ENCODE peak calls at places on chromosomes 6 and 20, in nine cellular contexts. One of them, this sample, is unnamed.

GRCh38 chr6:96907498-96907897 is 9.8 kb upstream of the NDUFAF4 start:
- DNase-seq in CD4-positive, alpha-beta T cell: no peak
- DNase-seq in left ventricle myocardium inferior: no peak
- DNase-seq in BE2C: no peak
- DNase-seq in CD8-positive, alpha-beta T cell: no peak
- DNase-seq in psoas muscle: no peak
- DNase-seq in neuronal stem cell: no peak
- DNase-seq in naive thymus-derived CD4-positive, alpha-beta T cell: no peak
- DNase-seq in body of pancreas: no peak
- DNase-seq in this sample: no peak

GRCh38 chr6:2630891-2631458 is 119.7 kb downstream of the MYLK4 start:
- DNase-seq in CD4-positive, alpha-beta T cell: no peak
- DNase-seq in left ventricle myocardium inferior: no peak
- DNase-seq in BE2C: no peak
- DNase-seq in CD8-positive, alpha-beta T cell: no peak
- DNase-seq in psoas muscle: no peak
- DNase-seq in neuronal stem cell: no peak
- DNase-seq in naive thymus-derived CD4-positive, alpha-beta T cell: no peak
- DNase-seq in body of pancreas: no peak
- DNase-seq in this sample: no peak

GRCh38 chr6:48628316-48628715 is 517.3 kb upstream of the PTCHD4 start:
- DNase-seq in CD4-positive, alpha-beta T cell: no peak
- DNase-seq in left ventricle myocardium inferior: no peak
- DNase-seq in BE2C: no peak
- DNase-seq in CD8-positive, alpha-beta T cell: no peak
- DNase-seq in psoas muscle: no peak
- DNase-seq in neuronal stem cell: peak; percentile 11
- DNase-seq in naive thymus-derived CD4-positive, alpha-beta T cell: no peak
- DNase-seq in body of pancreas: no peak
- DNase-seq in this sample: no peak

GRCh38 chr20:8670900-8671229 is 398.0 kb upstream of the PLCB4 start:
- DNase-seq in CD4-positive, alpha-beta T cell: no peak
- DNase-seq in left ventricle myocardium inferior: no peak
- DNase-seq in BE2C: peak; percentile 42
- DNase-seq in CD8-positive, alpha-beta T cell: no peak
- DNase-seq in psoas muscle: no peak
- DNase-seq in neuronal stem cell: no peak
- DNase-seq in naive thymus-derived CD4-positive, alpha-beta T cell: no peak
- DNase-seq in body of pancreas: no peak
- DNase-seq in this sample: no peak

GRCh38 chr20:2341336-2341735 is 39.4 kb upstream of the TGM6 start:
- DNase-seq in CD4-positive, alpha-beta T cell: no peak
- DNase-seq in left ventricle myocardium inferior: no peak
- DNase-seq in BE2C: no peak
- DNase-seq in CD8-positive, alpha-beta T cell: no peak
- DNase-seq in psoas muscle: no peak
- DNase-seq in neuronal stem cell: no peak
- DNase-seq in naive thymus-derived CD4-positive, alpha-beta T cell: no peak
- DNase-seq in body of pancreas: no peak
- DNase-seq in this sample: no peak

GRCh38 chr6:143621876-143622605 is 55.7 kb upstream of the PHACTR2 start:
- DNase-seq in CD4-positive, alpha-beta T cell: no peak
- DNase-seq in left ventricle myocardium inferior: no peak
- DNase-seq in BE2C: no peak
- DNase-seq in CD8-positive, alpha-beta T cell: no peak
- DNase-seq in psoas muscle: no peak
- DNase-seq in neuronal stem cell: no peak
- DNase-seq in naive thymus-derived CD4-positive, alpha-beta T cell: no peak
- DNase-seq in body of pancreas: no peak
- DNase-seq in this sample: no peak

GRCh38 chr6:126657556-126658129 is 317.7 kb downstream of the CENPW start:
- DNase-seq in CD4-positive, alpha-beta T cell: no peak
- DNase-seq in left ventricle myocardium inferior: no peak
- DNase-seq in BE2C: peak; percentile 48
- DNase-seq in CD8-positive, alpha-beta T cell: no peak
- DNase-seq in psoas muscle: no peak
- DNase-seq in neuronal stem cell: no peak
- DNase-seq in naive thymus-derived CD4-positive, alpha-beta T cell: no peak
- DNase-seq in body of pancreas: no peak
- DNase-seq in this sample: no peak

GRCh38 chr6:129889580-129889979 is 28.5 kb upstream of the TMEM244 start:
- DNase-seq in CD4-positive, alpha-beta T cell: no peak
- DNase-seq in left ventricle myocardium inferior: no peak
- DNase-seq in BE2C: no peak
- DNase-seq in CD8-positive, alpha-beta T cell: no peak
- DNase-seq in psoas muscle: no peak
- DNase-seq in neuronal stem cell: no peak
- DNase-seq in naive thymus-derived CD4-positive, alpha-beta T cell: no peak
- DNase-seq in body of pancreas: no peak
- DNase-seq in this sample: no peak

GRCh38 chr6:119370063-119370462 is 20.5 kb upstream of the MAN1A1 start:
- DNase-seq in CD4-positive, alpha-beta T cell: no peak
- DNase-seq in left ventricle myocardium inferior: no peak
- DNase-seq in BE2C: no peak
- DNase-seq in CD8-positive, alpha-beta T cell: no peak
- DNase-seq in psoas muscle: no peak
- DNase-seq in neuronal stem cell: no peak
- DNase-seq in naive thymus-derived CD4-positive, alpha-beta T cell: no peak
- DNase-seq in body of pancreas: no peak
- DNase-seq in this sample: no peak

GRCh38 chr6:18463429-18463828 is 76.3 kb downstream of the RNF144B start:
- DNase-seq in CD4-positive, alpha-beta T cell: no peak
- DNase-seq in left ventricle myocardium inferior: no peak
- DNase-seq in BE2C: no peak
- DNase-seq in CD8-positive, alpha-beta T cell: no peak
- DNase-seq in psoas muscle: no peak
- DNase-seq in neuronal stem cell: no peak
- DNase-seq in naive thymus-derived CD4-positive, alpha-beta T cell: no peak
- DNase-seq in body of pancreas: no peak
- DNase-seq in this sample: no peak

GRCh38 chr6:27532820-27533538 is 60.1 kb upstream of the ZNF184 start:
- DNase-seq in CD4-positive, alpha-beta T cell: no peak
- DNase-seq in left ventricle myocardium inferior: no peak
- DNase-seq in BE2C: no peak
- DNase-seq in CD8-positive, alpha-beta T cell: no peak
- DNase-seq in psoas muscle: no peak
- DNase-seq in neuronal stem cell: no peak
- DNase-seq in naive thymus-derived CD4-positive, alpha-beta T cell: no peak
- DNase-seq in body of pancreas: no peak
- DNase-seq in this sample: no peak

GRCh38 chr20:45833883-45834796 is 541 bp downstream of the SNX21 start:
- DNase-seq in CD4-positive, alpha-beta T cell: no peak
- DNase-seq in left ventricle myocardium inferior: peak; percentile 79
- DNase-seq in BE2C: peak; percentile 63
- DNase-seq in CD8-positive, alpha-beta T cell: peak; percentile 32
- DNase-seq in psoas muscle: peak; percentile 85
- DNase-seq in neuronal stem cell: peak; percentile 77
- DNase-seq in naive thymus-derived CD4-positive, alpha-beta T cell: peak; percentile 42
- DNase-seq in body of pancreas: peak; percentile 64
- DNase-seq in this sample: peak; percentile 40

GRCh38 chr6:53055873-53056272 is 9.3 kb upstream of the FBXO9 start:
- DNase-seq in CD4-positive, alpha-beta T cell: no peak
- DNase-seq in left ventricle myocardium inferior: no peak
- DNase-seq in BE2C: no peak
- DNase-seq in CD8-positive, alpha-beta T cell: no peak
- DNase-seq in psoas muscle: no peak
- DNase-seq in neuronal stem cell: no peak
- DNase-seq in naive thymus-derived CD4-positive, alpha-beta T cell: no peak
- DNase-seq in body of pancreas: no peak
- DNase-seq in this sample: no peak

GRCh38 chr20:62238569-62239277 is 402 bp downstream of the OSBPL2 start:
- DNase-seq in CD4-positive, alpha-beta T cell: no peak
- DNase-seq in left ventricle myocardium inferior: no peak
- DNase-seq in BE2C: no peak
- DNase-seq in CD8-positive, alpha-beta T cell: no peak
- DNase-seq in psoas muscle: no peak
- DNase-seq in neuronal stem cell: no peak
- DNase-seq in naive thymus-derived CD4-positive, alpha-beta T cell: peak; percentile 11
- DNase-seq in body of pancreas: peak; percentile 58
- DNase-seq in this sample: no peak

GRCh38 chr6:159508966-159509365 is 184.1 kb downstream of the SOD2 start:
- DNase-seq in CD4-positive, alpha-beta T cell: no peak
- DNase-seq in left ventricle myocardium inferior: no peak
- DNase-seq in BE2C: no peak
- DNase-seq in CD8-positive, alpha-beta T cell: no peak
- DNase-seq in psoas muscle: no peak
- DNase-seq in neuronal stem cell: no peak
- DNase-seq in naive thymus-derived CD4-positive, alpha-beta T cell: no peak
- DNase-seq in body of pancreas: no peak
- DNase-seq in this sample: no peak
- H3K9me3 ChIP-seq in CD4-positive, alpha-beta T cell: no peaks in the 10 kb centered on the region
- H3K9me3 ChIP-seq in left ventricle myocardium inferior: no peaks in the 10 kb centered on the region
- H3K9me3 ChIP-seq in BE2C: no peaks in the 10 kb centered on the region
- H3K9me3 ChIP-seq in CD8-positive, alpha-beta T cell: no peaks in the 10 kb centered on the region
- H3K9me3 ChIP-seq in psoas muscle: no peaks in the 10 kb centered on the region
- H3K9me3 ChIP-seq in neuronal stem cell: peaks cover 4% of the 10 kb centered on the region
- H3K9me3 ChIP-seq in naive thymus-derived CD4-positive, alpha-beta T cell: no peaks in the 10 kb centered on the region
- H3K9me3 ChIP-seq in body of pancreas: no peaks in the 10 kb centered on the region
- H3K9me3 ChIP-seq in this sample: no peaks in the 10 kb centered on the region

DNA sequence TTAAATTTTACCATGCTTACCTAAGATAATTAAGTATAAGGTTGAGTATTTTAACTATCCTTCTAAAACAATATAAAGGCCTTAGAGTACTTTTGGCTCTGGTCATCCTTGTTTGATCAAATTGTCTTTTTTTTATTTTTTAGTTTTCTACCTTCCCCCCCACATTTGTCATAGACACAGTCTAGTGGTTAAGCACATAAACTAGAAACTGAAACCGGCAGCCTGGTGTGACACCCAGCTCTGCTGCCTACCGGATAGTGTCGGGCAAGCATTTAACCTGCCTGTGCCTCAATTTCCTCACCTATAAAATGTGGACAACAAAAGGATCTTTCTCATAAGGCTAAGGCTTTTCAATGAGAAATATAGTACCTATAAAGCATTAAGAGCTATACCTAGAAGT is 21.6 kb upstream of the TULP4 start:
- DNase-seq in CD4-positive, alpha-beta T cell: peak; percentile 39
- DNase-seq in left ventricle myocardium inferior: no peak
- DNase-seq in BE2C: no peak
- DNase-seq in CD8-positive, alpha-beta T cell: peak; percentile 30
- DNase-seq in psoas muscle: no peak
- DNase-seq in neuronal stem cell: no peak
- DNase-seq in naive thymus-derived CD4-positive, alpha-beta T cell: peak; percentile 53
- DNase-seq in body of pancreas: no peak
- DNase-seq in this sample: peak; percentile 16
- H3K9me3 ChIP-seq in CD4-positive, alpha-beta T cell: no peaks in the 10 kb centered on the region
- H3K9me3 ChIP-seq in left ventricle myocardium inferior: peaks cover 3% of the 10 kb centered on the region
- H3K9me3 ChIP-seq in BE2C: no peaks in the 10 kb centered on the region
- H3K9me3 ChIP-seq in CD8-positive, alpha-beta T cell: no peaks in the 10 kb centered on the region
- H3K9me3 ChIP-seq in psoas muscle: no peaks in the 10 kb centered on the region
- H3K9me3 ChIP-seq in neuronal stem cell: peaks cover 2% of the 10 kb centered on the region
- H3K9me3 ChIP-seq in naive thymus-derived CD4-positive, alpha-beta T cell: no peaks in the 10 kb centered on the region
- H3K9me3 ChIP-seq in body of pancreas: no peaks in the 10 kb centered on the region
- H3K9me3 ChIP-seq in this sample: no peaks in the 10 kb centered on the region

DNA sequence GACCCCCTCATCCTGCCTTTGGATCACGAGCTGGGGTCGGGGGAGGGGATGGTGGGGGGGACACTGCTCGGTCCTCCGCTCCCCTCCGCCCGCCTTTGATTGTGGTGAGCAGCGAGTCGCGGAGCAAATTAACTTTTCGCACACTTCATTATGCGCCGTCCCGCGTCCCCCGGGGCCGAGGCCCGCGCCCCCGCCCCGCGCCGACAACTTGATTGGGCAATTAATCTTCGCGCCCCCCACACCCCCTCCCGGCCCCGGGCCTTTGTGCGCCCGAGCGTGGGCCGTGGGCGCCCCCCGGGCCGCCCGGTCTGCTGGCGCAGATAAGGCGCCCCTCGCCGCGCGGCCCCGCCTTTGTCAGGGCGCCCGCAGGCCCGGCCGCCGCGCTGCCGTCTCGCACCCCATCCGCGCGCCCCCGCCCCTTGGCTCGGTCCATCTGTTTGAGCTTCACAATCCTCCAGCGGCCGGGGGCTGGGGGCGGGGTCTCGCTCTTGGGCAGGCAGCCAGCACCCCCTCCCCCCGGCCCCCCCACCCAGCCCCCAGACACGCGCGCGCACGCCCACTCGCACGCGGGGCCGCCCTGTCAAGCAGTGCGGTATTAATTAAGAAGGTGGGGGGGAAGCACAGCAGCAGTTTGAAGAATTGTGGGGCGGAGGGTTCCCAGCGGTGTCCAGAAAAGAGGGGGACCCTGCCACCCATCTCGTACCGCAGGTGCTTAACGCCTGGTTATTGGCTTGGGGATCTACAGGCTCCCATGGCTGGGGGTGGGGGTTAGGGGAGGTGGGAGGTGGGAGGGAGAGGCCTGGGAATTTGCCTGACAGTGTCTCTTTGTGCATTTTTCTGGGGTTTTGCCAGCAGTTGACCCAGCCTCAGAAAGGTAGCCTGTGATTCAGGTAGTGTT is 34.5 kb upstream of the SCRT2 start:
- DNase-seq in CD4-positive, alpha-beta T cell: no peak
- DNase-seq in left ventricle myocardium inferior: no peak
- DNase-seq in BE2C: peak; percentile 21
- DNase-seq in CD8-positive, alpha-beta T cell: no peak
- DNase-seq in psoas muscle: no peak
- DNase-seq in neuronal stem cell: no peak
- DNase-seq in naive thymus-derived CD4-positive, alpha-beta T cell: no peak
- DNase-seq in body of pancreas: no peak
- DNase-seq in this sample: no peak
- H3K9me3 ChIP-seq in CD4-positive, alpha-beta T cell: peaks cover 5% of the 10 kb centered on the region
- H3K9me3 ChIP-seq in left ventricle myocardium inferior: peaks cover 31% of the 10 kb centered on the region
- H3K9me3 ChIP-seq in BE2C: no peaks in the 10 kb centered on the region
- H3K9me3 ChIP-seq in CD8-positive, alpha-beta T cell: no peaks in the 10 kb centered on the region
- H3K9me3 ChIP-seq in psoas muscle: peaks cover 8% of the 10 kb centered on the region
- H3K9me3 ChIP-seq in neuronal stem cell: peaks cover 2% of the 10 kb centered on the region
- H3K9me3 ChIP-seq in naive thymus-derived CD4-positive, alpha-beta T cell: no peaks in the 10 kb centered on the region
- H3K9me3 ChIP-seq in body of pancreas: peaks cover 4% of the 10 kb centered on the region
- H3K9me3 ChIP-seq in this sample: no peaks in the 10 kb centered on the region

GRCh38 chr6:357791-358341 is 33.7 kb upstream of the IRF4 start:
- DNase-seq in CD4-positive, alpha-beta T cell: no peak
- DNase-seq in left ventricle myocardium inferior: no peak
- DNase-seq in BE2C: no peak
- DNase-seq in CD8-positive, alpha-beta T cell: no peak
- DNase-seq in psoas muscle: no peak
- DNase-seq in neuronal stem cell: no peak
- DNase-seq in naive thymus-derived CD4-positive, alpha-beta T cell: no peak
- DNase-seq in body of pancreas: no peak
- DNase-seq in this sample: no peak

GRCh38 chr6:358847-359246 is 32.7 kb upstream of the IRF4 start:
- DNase-seq in CD4-positive, alpha-beta T cell: no peak
- DNase-seq in left ventricle myocardium inferior: no peak
- DNase-seq in BE2C: no peak
- DNase-seq in CD8-positive, alpha-beta T cell: no peak
- DNase-seq in psoas muscle: no peak
- DNase-seq in neuronal stem cell: no peak
- DNase-seq in naive thymus-derived CD4-positive, alpha-beta T cell: no peak
- DNase-seq in body of pancreas: no peak
- DNase-seq in this sample: no peak

GRCh38 chr6:359261-360035 is 32.1 kb upstream of the IRF4 start:
- DNase-seq in CD4-positive, alpha-beta T cell: no peak
- DNase-seq in left ventricle myocardium inferior: no peak
- DNase-seq in BE2C: no peak
- DNase-seq in CD8-positive, alpha-beta T cell: no peak
- DNase-seq in psoas muscle: no peak
- DNase-seq in neuronal stem cell: no peak
- DNase-seq in naive thymus-derived CD4-positive, alpha-beta T cell: no peak
- DNase-seq in body of pancreas: no peak
- DNase-seq in this sample: no peak

GRCh38 chr6:357261-357790 is 34.2 kb upstream of the IRF4 start:
- DNase-seq in CD4-positive, alpha-beta T cell: no peak
- DNase-seq in left ventricle myocardium inferior: no peak
- DNase-seq in BE2C: no peak
- DNase-seq in CD8-positive, alpha-beta T cell: no peak
- DNase-seq in psoas muscle: no peak
- DNase-seq in neuronal stem cell: no peak
- DNase-seq in naive thymus-derived CD4-positive, alpha-beta T cell: no peak
- DNase-seq in body of pancreas: no peak
- DNase-seq in this sample: no peak

GRCh38 chr6:358432-358831 is 33.1 kb upstream of the IRF4 start:
- DNase-seq in CD4-positive, alpha-beta T cell: no peak
- DNase-seq in left ventricle myocardium inferior: no peak
- DNase-seq in BE2C: no peak
- DNase-seq in CD8-positive, alpha-beta T cell: no peak
- DNase-seq in psoas muscle: no peak
- DNase-seq in neuronal stem cell: no peak
- DNase-seq in naive thymus-derived CD4-positive, alpha-beta T cell: no peak
- DNase-seq in body of pancreas: no peak
- DNase-seq in this sample: no peak
- H3K9me3 ChIP-seq in CD4-positive, alpha-beta T cell: no peaks in the 10 kb centered on the region
- H3K9me3 ChIP-seq in left ventricle myocardium inferior: peaks cover 7% of the 10 kb centered on the region
- H3K9me3 ChIP-seq in BE2C: peaks cover 4% of the 10 kb centered on the region
- H3K9me3 ChIP-seq in CD8-positive, alpha-beta T cell: no peaks in the 10 kb centered on the region
- H3K9me3 ChIP-seq in psoas muscle: no peaks in the 10 kb centered on the region
- H3K9me3 ChIP-seq in neuronal stem cell: peaks cover 49% of the 10 kb centered on the region
- H3K9me3 ChIP-seq in naive thymus-derived CD4-positive, alpha-beta T cell: no peaks in the 10 kb centered on the region
- H3K9me3 ChIP-seq in body of pancreas: no peaks in the 10 kb centered on the region
- H3K9me3 ChIP-seq in this sample: no peaks in the 10 kb centered on the region

This sample was measured in T-helper 17 cell.